ENCODE peak calls at places on chromosome 14, in eight cellular contexts. R is sigmoid colon; S is WERI-Rb-1; W is psoas muscle; T is GM13977; D is fibroblast of lung; K is GM23338; J is CD8-positive, alpha-beta T cell. Y is an unnamed sample.

GRCh38 chr14:57746563-57746962 is 119.3 kb downstream of the SLC35F4 start:
- DNase-seq in S (no peak), W (no peak), R (no peak), D (no peak), J (no peak), T (no peak), K (no peak), Y (no peak)

GRCh38 chr14:95156153-95156764 is 1.1 kb downstream of the DICER1 start:
- DNase-seq in K (no peak), D (peak), W (no peak), R (no peak), S (no peak), J (no peak), T (peak), Y (no peak)

GRCh38 chr14:81986005-81986404 is 452.4 kb upstream of the SEL1L start:
- DNase-seq in S (no peak), T (no peak), D (no peak), J (no peak), R (no peak), K (no peak), W (no peak), Y (no peak)

GRCh38 chr14:37585101-37585479 is 10.0 kb downstream of the FOXA1 start:
- DNase-seq in D (no peak), S (peak), W (no peak), K (peak), T (peak), R (no peak), J (no peak), Y (no peak)

GRCh38 chr14:80586116-80586515 is 355.4 kb downstream of the CEP128 start:
- DNase-seq in K (no peak), R (no peak), D (no peak), W (no peak), J (no peak), T (no peak), S (no peak), Y (no peak)

GRCh38 chr14:100545359-100545758 is 41.9 kb downstream of the BEGAIN start:
- DNase-seq in R (no peak), K (no peak), T (no peak), S (no peak), J (no peak), W (no peak), D (no peak), Y (no peak)

GRCh38 chr14:103408491-103409155 is 23.4 kb downstream of the MARK3 start:
- DNase-seq in T (no peak), R (no peak), W (no peak), J (no peak), S (no peak), K (no peak), D (no peak), Y (no peak)

GRCh38 chr14:67077914-67078313 is 111.3 kb upstream of the GARIN2 start:
- DNase-seq in K (no peak), D (peak), R (no peak), W (no peak), T (no peak), J (no peak), S (no peak), Y (no peak)

GRCh38 chr14:96055065-96055752 is 16.0 kb downstream of the C14orf132 start:
- DNase-seq in S (no peak), W (no peak), D (peak), K (no peak), J (no peak), T (no peak), R (no peak), Y (no peak)

GRCh38 chr14:51614707-51615106 is 37.0 kb upstream of the FRMD6 start:
- DNase-seq in S (no peak), T (no peak), J (no peak), D (peak), R (no peak), W (no peak), K (no peak), Y (peak)

GRCh38 chr14:50082308-50082742 is 34.0 kb downstream of the VCPKMT start:
- DNase-seq in J (peak), T (no peak), D (no peak), S (no peak), R (no peak), W (no peak), K (no peak), Y (no peak)

GRCh38 chr14:68164723-68165122 is 345.1 kb downstream of the RAD51B start:
- DNase-seq in D (no peak), W (no peak), T (no peak), S (no peak), J (no peak), K (no peak), R (no peak), Y (no peak)

GRCh38 chr14:68141531-68142088 is 322.0 kb downstream of the RAD51B start:
- DNase-seq in K (no peak), J (no peak), S (no peak), R (no peak), D (peak), W (no peak), T (no peak), Y (peak)

GRCh38 chr14:54085841-54086240 is 129.2 kb upstream of the BMP4 start:
- DNase-seq in T (no peak), R (no peak), D (no peak), K (no peak), S (no peak), W (no peak), J (no peak), Y (no peak)

GRCh38 chr14:60240139-60240856 is 8.7 kb upstream of the PPM1A start:
- DNase-seq in S (no peak), J (no peak), W (no peak), R (no peak), T (no peak), D (no peak), K (no peak), Y (no peak)

GRCh38 chr14:95098984-95099599 is 58.2 kb downstream of the DICER1 start:
- DNase-seq in S (peak), W (peak), D (peak), R (peak), T (no peak), K (peak), J (no peak), Y (peak)

GRCh38 chr14:80554139-80554538 is 342.8 kb upstream of the DIO2 start:
- DNase-seq in J (no peak), K (no peak), D (peak), S (no peak), T (no peak), W (no peak), R (no peak), Y (no peak)

GRCh38 chr14:21098134-21098891 is at the start of gene ZNF219:
- DNase-seq in S (peak), W (peak), J (no peak), D (peak), R (peak), T (peak), K (peak), Y (peak)

GRCh38 chr14:105156414-105157375 is 11.9 kb downstream of the JAG2 start:
- DNase-seq in R (no peak), S (no peak), D (no peak), T (no peak), J (no peak), W (peak), K (no peak), Y (no peak)

GRCh38 chr14:71355324-71356201 is 448.3 kb downstream of the PCNX1 start:
- DNase-seq in T (no peak), K (peak), D (peak), R (peak), J (no peak), S (no peak), W (no peak), Y (peak)

GRCh38 chr14:32073537-32074189 is 3.4 kb upstream of the ARHGAP5 start:
- DNase-seq in R (peak), J (peak), D (peak), S (peak), T (peak), W (no peak), K (peak), Y (peak)

GRCh38 chr14:106556665-106557289 is 1030.4 kb downstream of the TMEM121 start:
- DNase-seq in D (no peak), J (peak), W (no peak), K (peak), R (no peak), S (peak), T (peak), Y (no peak)

GRCh38 chr14:44989497-44990440 is 27.8 kb downstream of the TOGARAM1 start:
- DNase-seq in T (no peak), S (no peak), D (no peak), R (no peak), W (no peak), K (no peak), J (no peak), Y (no peak)

GRCh38 chr14:23725980-23726746 is 90.0 kb downstream of the DHRS2 start:
- DNase-seq in D (no peak), T (no peak), R (no peak), W (no peak), S (no peak), J (no peak), K (no peak), Y (no peak)

GRCh38 chr14:80213602-80214001 is 2.3 kb upstream of the DIO2 start:
- DNase-seq in R (no peak), T (peak), K (peak), S (peak), W (no peak), J (no peak), D (peak), Y (peak)

DNA sequence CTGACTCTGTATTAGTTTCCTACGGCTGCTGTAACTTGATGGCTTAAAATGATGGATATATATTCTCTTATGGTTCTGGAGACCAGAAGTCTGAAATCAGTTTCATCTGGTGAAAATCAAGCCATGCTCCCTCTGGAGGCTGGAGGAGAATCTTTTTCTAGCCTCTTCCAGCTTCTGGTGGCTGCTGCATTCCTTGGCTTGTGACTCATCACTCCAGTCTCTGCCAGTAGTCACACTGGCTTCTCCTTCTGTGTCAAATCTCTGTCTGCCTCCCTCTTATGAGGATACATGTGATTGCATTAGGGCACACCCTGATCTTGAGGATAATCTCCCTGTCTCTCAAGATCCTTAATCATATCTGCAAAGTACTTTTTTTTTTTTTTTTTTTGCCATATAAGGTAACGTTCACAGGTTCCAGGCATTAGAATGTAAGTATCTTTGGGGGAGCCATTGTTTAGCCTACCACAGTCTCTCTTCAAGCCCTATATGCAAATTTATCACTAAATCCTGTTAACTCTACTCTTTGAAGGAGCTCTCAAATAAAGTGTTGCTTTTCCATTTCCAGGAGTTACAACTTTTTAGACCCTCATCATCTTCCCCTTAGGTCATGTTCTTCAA is 17.8 kb downstream of the DNAL1 start:
- DNase-seq in T (no peak), S (peak), K (peak), W (peak), R (no peak), J (no peak), D (peak), Y (peak)
- TF ChIP-seq CTCF in T (no peak), S (peak), K (peak), W (peak), R (no peak), J (no peak), D (peak), Y (peak)

DNA sequence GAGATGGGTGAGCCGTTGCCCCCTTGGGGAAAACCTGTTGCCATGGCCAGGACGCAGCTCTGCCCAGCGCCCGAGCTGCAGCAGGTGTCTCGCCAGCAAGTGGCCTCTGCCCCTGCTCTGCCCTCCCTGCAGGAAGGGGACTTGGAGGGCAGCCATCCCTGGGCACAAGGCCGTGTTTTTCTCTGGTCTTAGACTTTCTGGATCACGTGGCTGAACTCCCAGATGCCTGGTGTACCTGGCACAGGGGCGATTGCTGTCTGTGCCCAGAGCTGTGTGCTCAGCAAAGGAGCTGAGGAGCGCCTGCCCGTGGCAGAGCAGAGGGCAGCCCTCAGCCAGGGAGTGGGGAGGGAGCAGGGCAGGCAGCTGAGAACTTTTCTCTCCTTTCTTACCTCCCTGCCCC is 38.0 kb downstream of the TMEM63C start:
- DNase-seq in J (no peak), K (no peak), W (no peak), D (no peak), S (no peak), T (no peak), R (no peak), Y (no peak)
- TF ChIP-seq CTCF in J (no peak), K (no peak), W (no peak), D (no peak), S (no peak), T (no peak), R (no peak), Y (no peak)

DNA sequence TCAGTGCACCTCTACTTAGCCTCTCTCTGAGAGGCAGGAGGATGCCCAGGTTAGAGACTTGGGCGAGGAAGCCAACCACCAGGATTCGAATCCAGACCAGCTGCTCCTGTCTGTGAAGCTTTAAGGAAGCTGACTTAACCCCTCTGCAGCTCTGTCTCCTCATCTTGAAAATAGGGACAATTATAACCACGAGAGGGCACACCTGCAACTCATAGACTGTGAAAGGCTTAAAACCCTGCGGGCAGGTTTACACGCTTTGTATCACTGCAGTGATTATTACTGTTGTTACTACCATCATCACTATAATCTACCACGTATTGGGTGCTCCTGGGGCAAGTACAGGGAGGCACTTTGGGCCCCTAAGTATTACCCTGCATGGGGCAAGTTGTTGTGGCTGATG is 379.8 kb downstream of the VRK1 start:
- DNase-seq in S (peak), J (no peak), R (no peak), W (no peak), K (peak), D (no peak), T (no peak), Y (no peak)
- TF ChIP-seq CTCF in S (peak), J (peak), R (no peak), W (no peak), K (peak), D (no peak), T (no peak), Y (peak)

GRCh38 chr14:92880851-92881250 is 42.1 kb upstream of the CHGA start:
- DNase-seq in D (peak), S (peak), J (no peak), T (no peak), W (peak), K (peak), R (no peak), Y (peak)
- TF ChIP-seq CTCF in D (no peak), S (peak), J (no peak), T (peak), W (no peak), K (peak), R (no peak), Y (peak)

GRCh38 chr14:84894254-84894653 is 635.7 kb upstream of the FLRT2 start:
- DNase-seq in K (no peak), W (no peak), T (no peak), S (no peak), D (no peak), J (no peak), R (no peak), Y (no peak)

DNA sequence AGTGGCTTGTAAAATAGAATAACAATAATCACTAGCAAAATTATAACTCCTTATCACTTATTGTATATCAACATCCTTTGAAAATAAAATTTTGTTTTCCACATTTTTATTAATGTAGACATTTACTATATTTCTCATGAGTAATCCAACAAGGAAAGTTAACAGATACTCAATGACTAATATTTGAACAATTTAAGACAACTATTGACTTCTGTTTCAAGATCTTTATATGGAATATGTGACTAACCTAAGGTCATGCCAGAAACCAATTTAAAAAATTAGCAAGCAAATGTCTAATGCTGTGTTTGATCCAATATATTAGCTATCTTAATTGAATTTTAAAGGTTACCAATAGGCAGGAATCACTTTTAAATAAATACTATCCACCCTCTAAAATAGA is 638.5 kb upstream of the FLRT2 start:
- DNase-seq in K (no peak), R (no peak), J (no peak), S (no peak), D (no peak), T (no peak), W (no peak), Y (no peak)
- TF ChIP-seq CTCF in K (no peak), R (no peak), J (no peak), S (no peak), D (no peak), T (no peak), W (no peak), Y (no peak)

DNA sequence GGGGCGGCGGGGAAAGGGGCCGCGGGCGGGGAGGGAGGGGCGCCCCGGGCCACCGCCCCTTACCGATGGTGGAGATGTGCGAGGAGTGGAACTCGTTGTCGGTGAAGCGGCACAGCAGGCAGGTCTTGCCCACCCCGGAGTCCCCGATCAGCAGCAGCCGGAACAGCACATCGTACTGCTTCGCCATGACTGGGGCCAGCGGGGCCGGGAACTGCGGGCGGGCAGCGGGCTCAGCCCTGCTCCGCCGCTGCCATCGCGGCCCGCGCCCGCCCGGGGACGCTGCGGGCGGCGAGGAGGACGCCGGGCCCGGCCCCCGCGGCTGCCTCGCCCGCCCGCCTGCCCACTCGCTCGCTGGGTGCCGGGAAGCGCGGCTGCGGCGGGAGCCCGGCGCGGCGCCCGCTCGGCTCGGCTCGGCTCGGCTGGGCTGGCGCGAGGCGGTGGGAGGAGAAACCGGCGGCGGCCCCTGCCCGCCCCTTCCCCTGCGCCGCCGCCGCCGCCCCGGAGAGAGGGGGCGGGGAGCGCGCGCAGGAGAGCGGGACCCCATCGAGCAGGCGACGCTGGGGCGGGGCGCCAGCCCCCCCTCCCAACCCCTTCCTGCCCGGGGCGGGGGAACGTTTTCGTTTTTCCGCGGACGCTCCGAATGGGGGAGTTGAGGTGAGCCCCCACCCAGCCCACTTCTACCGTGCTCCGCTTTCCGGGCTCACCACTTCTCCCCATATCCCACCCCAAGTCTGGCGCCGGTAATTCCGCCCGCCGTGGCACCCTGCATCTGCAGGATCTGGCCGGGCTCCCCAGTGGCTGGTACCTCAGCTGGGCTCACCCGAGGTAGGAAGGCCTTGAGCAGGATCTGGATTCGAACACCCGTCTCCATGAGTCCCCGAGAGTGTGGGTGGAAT is at the start of gene RAB15:
- DNase-seq in R (no peak), T (peak), D (no peak), S (peak), J (peak), W (peak), K (peak), Y (no peak)
- TF ChIP-seq CTCF in R (no peak), T (no peak), D (no peak), S (no peak), J (no peak), W (no peak), K (no peak), Y (no peak)

GRCh38 chr14:61343991-61344405 is 22.6 kb downstream of the PRKCH start:
- DNase-seq in T (no peak), D (no peak), S (no peak), R (no peak), J (no peak), K (no peak), W (no peak), Y (no peak)
- TF ChIP-seq CTCF in T (no peak), D (no peak), S (no peak), R (no peak), J (no peak), K (no peak), W (no peak), Y (no peak)

DNA sequence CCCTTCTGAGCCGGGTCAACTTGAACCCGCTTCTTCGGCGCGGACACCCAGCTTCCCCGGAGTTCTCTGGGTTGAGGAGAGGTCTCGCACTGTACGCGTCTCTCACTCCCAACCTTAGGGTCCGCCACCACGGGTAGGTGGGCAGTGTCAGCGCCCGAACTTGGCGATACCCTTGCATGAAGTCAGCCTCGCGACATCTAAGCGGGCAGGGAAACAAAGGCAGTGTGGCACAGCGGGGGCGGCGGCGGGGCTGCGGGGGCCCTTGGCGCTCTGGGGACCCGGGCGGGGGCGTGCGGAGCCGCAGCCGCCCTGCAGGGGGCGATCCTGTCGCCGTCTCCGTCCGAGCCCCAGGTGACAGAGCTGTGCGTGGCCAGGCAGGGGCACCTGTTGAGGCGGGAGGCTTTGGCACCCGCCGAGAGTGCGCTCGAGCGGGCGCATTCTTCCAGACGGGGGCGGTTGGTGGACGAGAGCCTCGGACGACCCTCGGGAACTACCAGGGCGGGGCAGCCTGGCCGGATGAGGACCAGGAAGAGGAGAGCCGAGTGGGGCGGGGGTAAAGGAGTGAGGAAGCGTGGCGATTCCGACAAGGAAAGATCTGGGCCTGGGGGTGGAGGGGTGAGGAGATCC is 1.1 kb downstream of the GALNT16 start:
- DNase-seq in R (no peak), D (no peak), K (peak), S (peak), W (peak), T (peak), J (no peak), Y (no peak)
- TF ChIP-seq CTCF in R (no peak), D (peak), K (peak), S (peak), W (peak), T (peak), J (no peak), Y (peak)